ENCODE peak calls at places on chromosomes 2 and 18, in seven cellular contexts. One of them, this sample, is unnamed.

GRCh38 chr2:85445316-85446295 is 27.1 kb downstream of the SH2D6 start:
- DNase-seq in NCI-H2171: peak; percentile 28
- DNase-seq in stimulated activated CD8-positive, alpha-beta memory T cell treated with anti-CD3 and anti-CD28 coated beads, Interleukin-15, amount 100 ng/mL, for 48 hours: no peak
- DNase-seq in activated T-cell treated with anti-CD3 and anti-CD28 coated beads, Interleukin-2, amount 50 U/mL, for 4 hours: no peak
- DNase-seq in cerebellum: no peak
- DNase-seq in endothelial cell: no peak
- DNase-seq in kidney tubule cell: peak; percentile 48
- DNase-seq in this sample: no peak

GRCh38 chr2:58521803-58522602 is 280.9 kb upstream of the FANCL start:
- DNase-seq in NCI-H2171: peak; percentile 35
- DNase-seq in stimulated activated CD8-positive, alpha-beta memory T cell treated with anti-CD3 and anti-CD28 coated beads, Interleukin-15, amount 100 ng/mL, for 48 hours: no peak
- DNase-seq in activated T-cell treated with anti-CD3 and anti-CD28 coated beads, Interleukin-2, amount 50 U/mL, for 4 hours: no peak
- DNase-seq in cerebellum: no peak
- DNase-seq in endothelial cell: no peak
- DNase-seq in kidney tubule cell: peak; percentile 9
- DNase-seq in this sample: no peak

GRCh38 chr2:14804912-14805311 is 172.4 kb downstream of the LRATD1 start:
- DNase-seq in NCI-H2171: no peak
- DNase-seq in stimulated activated CD8-positive, alpha-beta memory T cell treated with anti-CD3 and anti-CD28 coated beads, Interleukin-15, amount 100 ng/mL, for 48 hours: no peak
- DNase-seq in activated T-cell treated with anti-CD3 and anti-CD28 coated beads, Interleukin-2, amount 50 U/mL, for 4 hours: no peak
- DNase-seq in cerebellum: no peak
- DNase-seq in endothelial cell: no peak
- DNase-seq in kidney tubule cell: no peak
- DNase-seq in this sample: no peak

GRCh38 chr2:3179208-3179607 is 198.4 kb downstream of the EIPR1 start:
- DNase-seq in NCI-H2171: no peak
- DNase-seq in stimulated activated CD8-positive, alpha-beta memory T cell treated with anti-CD3 and anti-CD28 coated beads, Interleukin-15, amount 100 ng/mL, for 48 hours: no peak
- DNase-seq in activated T-cell treated with anti-CD3 and anti-CD28 coated beads, Interleukin-2, amount 50 U/mL, for 4 hours: no peak
- DNase-seq in cerebellum: no peak
- DNase-seq in endothelial cell: peak; percentile 43
- DNase-seq in kidney tubule cell: no peak
- DNase-seq in this sample: no peak

GRCh38 chr2:38959938-38960608 is 70.4 kb downstream of the ARHGEF33 start:
- DNase-seq in NCI-H2171: no peak
- DNase-seq in stimulated activated CD8-positive, alpha-beta memory T cell treated with anti-CD3 and anti-CD28 coated beads, Interleukin-15, amount 100 ng/mL, for 48 hours: peak; percentile 65
- DNase-seq in activated T-cell treated with anti-CD3 and anti-CD28 coated beads, Interleukin-2, amount 50 U/mL, for 4 hours: peak; percentile 52
- DNase-seq in cerebellum: peak; percentile 43
- DNase-seq in endothelial cell: peak; percentile 74
- DNase-seq in kidney tubule cell: peak; percentile 82
- DNase-seq in this sample: peak; percentile 23

GRCh38 chr2:121489284-121489683 is 41.4 kb upstream of the RNU4ATAC start:
- DNase-seq in NCI-H2171: no peak
- DNase-seq in stimulated activated CD8-positive, alpha-beta memory T cell treated with anti-CD3 and anti-CD28 coated beads, Interleukin-15, amount 100 ng/mL, for 48 hours: no peak
- DNase-seq in activated T-cell treated with anti-CD3 and anti-CD28 coated beads, Interleukin-2, amount 50 U/mL, for 4 hours: no peak
- DNase-seq in cerebellum: peak; percentile 87
- DNase-seq in endothelial cell: no peak
- DNase-seq in kidney tubule cell: peak; percentile 30
- DNase-seq in this sample: no peak

GRCh38 chr2:58878778-58879177 is 637.7 kb upstream of the FANCL start:
- DNase-seq in NCI-H2171: no peak
- DNase-seq in stimulated activated CD8-positive, alpha-beta memory T cell treated with anti-CD3 and anti-CD28 coated beads, Interleukin-15, amount 100 ng/mL, for 48 hours: no peak
- DNase-seq in activated T-cell treated with anti-CD3 and anti-CD28 coated beads, Interleukin-2, amount 50 U/mL, for 4 hours: no peak
- DNase-seq in cerebellum: no peak
- DNase-seq in endothelial cell: no peak
- DNase-seq in kidney tubule cell: no peak
- DNase-seq in this sample: no peak

GRCh38 chr2:121816797-121817196 is 61.3 kb downstream of the TSN start:
- DNase-seq in NCI-H2171: no peak
- DNase-seq in stimulated activated CD8-positive, alpha-beta memory T cell treated with anti-CD3 and anti-CD28 coated beads, Interleukin-15, amount 100 ng/mL, for 48 hours: no peak
- DNase-seq in activated T-cell treated with anti-CD3 and anti-CD28 coated beads, Interleukin-2, amount 50 U/mL, for 4 hours: no peak
- DNase-seq in cerebellum: no peak
- DNase-seq in endothelial cell: no peak
- DNase-seq in kidney tubule cell: no peak
- DNase-seq in this sample: no peak

GRCh38 chr2:157748371-157749132 is 119.9 kb upstream of the ACVR1C start:
- DNase-seq in NCI-H2171: no peak
- DNase-seq in stimulated activated CD8-positive, alpha-beta memory T cell treated with anti-CD3 and anti-CD28 coated beads, Interleukin-15, amount 100 ng/mL, for 48 hours: no peak
- DNase-seq in activated T-cell treated with anti-CD3 and anti-CD28 coated beads, Interleukin-2, amount 50 U/mL, for 4 hours: no peak
- DNase-seq in cerebellum: no peak
- DNase-seq in endothelial cell: no peak
- DNase-seq in kidney tubule cell: no peak
- DNase-seq in this sample: no peak

GRCh38 chr2:86621290-86621943 is 2.2 kb downstream of the RNF103 start:
- DNase-seq in NCI-H2171: no peak
- DNase-seq in stimulated activated CD8-positive, alpha-beta memory T cell treated with anti-CD3 and anti-CD28 coated beads, Interleukin-15, amount 100 ng/mL, for 48 hours: no peak
- DNase-seq in activated T-cell treated with anti-CD3 and anti-CD28 coated beads, Interleukin-2, amount 50 U/mL, for 4 hours: no peak
- DNase-seq in cerebellum: no peak
- DNase-seq in endothelial cell: no peak
- DNase-seq in kidney tubule cell: no peak
- DNase-seq in this sample: no peak

GRCh38 chr2:157839162-157839801 is 36.8 kb downstream of the ACVR1 start:
- DNase-seq in NCI-H2171: peak; percentile 91
- DNase-seq in stimulated activated CD8-positive, alpha-beta memory T cell treated with anti-CD3 and anti-CD28 coated beads, Interleukin-15, amount 100 ng/mL, for 48 hours: no peak
- DNase-seq in activated T-cell treated with anti-CD3 and anti-CD28 coated beads, Interleukin-2, amount 50 U/mL, for 4 hours: no peak
- DNase-seq in cerebellum: no peak
- DNase-seq in endothelial cell: peak; percentile 17
- DNase-seq in kidney tubule cell: peak; percentile 25
- DNase-seq in this sample: peak; percentile 36

GRCh38 chr18:13629841-13630747 is 96.3 kb downstream of the FAM210A start:
- DNase-seq in NCI-H2171: peak; percentile 65
- DNase-seq in stimulated activated CD8-positive, alpha-beta memory T cell treated with anti-CD3 and anti-CD28 coated beads, Interleukin-15, amount 100 ng/mL, for 48 hours: peak; percentile 45
- DNase-seq in activated T-cell treated with anti-CD3 and anti-CD28 coated beads, Interleukin-2, amount 50 U/mL, for 4 hours: peak; percentile 41
- DNase-seq in cerebellum: peak; percentile 88
- DNase-seq in endothelial cell: peak; percentile 59
- DNase-seq in kidney tubule cell: peak; percentile 65
- DNase-seq in this sample: peak; percentile 48

GRCh38 chr18:72863754-72864153 is 4.0 kb downstream of the NETO1 start:
- DNase-seq in NCI-H2171: no peak
- DNase-seq in stimulated activated CD8-positive, alpha-beta memory T cell treated with anti-CD3 and anti-CD28 coated beads, Interleukin-15, amount 100 ng/mL, for 48 hours: no peak
- DNase-seq in activated T-cell treated with anti-CD3 and anti-CD28 coated beads, Interleukin-2, amount 50 U/mL, for 4 hours: no peak
- DNase-seq in cerebellum: no peak
- DNase-seq in endothelial cell: no peak
- DNase-seq in kidney tubule cell: no peak
- DNase-seq in this sample: no peak

GRCh38 chr2:217756375-217757107 is 246.3 kb downstream of the TNS1 start:
- DNase-seq in NCI-H2171: no peak
- DNase-seq in stimulated activated CD8-positive, alpha-beta memory T cell treated with anti-CD3 and anti-CD28 coated beads, Interleukin-15, amount 100 ng/mL, for 48 hours: peak; percentile 59
- DNase-seq in activated T-cell treated with anti-CD3 and anti-CD28 coated beads, Interleukin-2, amount 50 U/mL, for 4 hours: peak; percentile 69
- DNase-seq in cerebellum: peak; percentile 53
- DNase-seq in endothelial cell: peak; percentile 93
- DNase-seq in kidney tubule cell: peak; percentile 49
- DNase-seq in this sample: peak; percentile 96

GRCh38 chr2:156635646-156636045 is 199.5 kb downstream of the GPD2 start:
- DNase-seq in NCI-H2171: no peak
- DNase-seq in stimulated activated CD8-positive, alpha-beta memory T cell treated with anti-CD3 and anti-CD28 coated beads, Interleukin-15, amount 100 ng/mL, for 48 hours: no peak
- DNase-seq in activated T-cell treated with anti-CD3 and anti-CD28 coated beads, Interleukin-2, amount 50 U/mL, for 4 hours: no peak
- DNase-seq in cerebellum: no peak
- DNase-seq in endothelial cell: no peak
- DNase-seq in kidney tubule cell: no peak
- DNase-seq in this sample: no peak

GRCh38 chr2:31987454-31987853 is 23.4 kb downstream of the MEMO1 start:
- DNase-seq in NCI-H2171: no peak
- DNase-seq in stimulated activated CD8-positive, alpha-beta memory T cell treated with anti-CD3 and anti-CD28 coated beads, Interleukin-15, amount 100 ng/mL, for 48 hours: no peak
- DNase-seq in activated T-cell treated with anti-CD3 and anti-CD28 coated beads, Interleukin-2, amount 50 U/mL, for 4 hours: no peak
- DNase-seq in cerebellum: no peak
- DNase-seq in endothelial cell: no peak
- DNase-seq in kidney tubule cell: peak; percentile 66
- DNase-seq in this sample: no peak

GRCh38 chr2:230423851-230424458 is 8.0 kb downstream of the SP100 start:
- DNase-seq in NCI-H2171: no peak
- DNase-seq in stimulated activated CD8-positive, alpha-beta memory T cell treated with anti-CD3 and anti-CD28 coated beads, Interleukin-15, amount 100 ng/mL, for 48 hours: no peak
- DNase-seq in activated T-cell treated with anti-CD3 and anti-CD28 coated beads, Interleukin-2, amount 50 U/mL, for 4 hours: no peak
- DNase-seq in cerebellum: no peak
- DNase-seq in endothelial cell: no peak
- DNase-seq in kidney tubule cell: peak; percentile 38
- DNase-seq in this sample: no peak

GRCh38 chr2:94759211-94759610 is 112.0 kb upstream of the TEKT4 start:
- DNase-seq in NCI-H2171: no peak
- DNase-seq in stimulated activated CD8-positive, alpha-beta memory T cell treated with anti-CD3 and anti-CD28 coated beads, Interleukin-15, amount 100 ng/mL, for 48 hours: no peak
- DNase-seq in activated T-cell treated with anti-CD3 and anti-CD28 coated beads, Interleukin-2, amount 50 U/mL, for 4 hours: no peak
- DNase-seq in cerebellum: no peak
- DNase-seq in endothelial cell: peak; percentile 72
- DNase-seq in kidney tubule cell: peak; percentile 33
- DNase-seq in this sample: no peak

GRCh38 chr2:5070257-5070656 is 621.9 kb upstream of the SOX11 start:
- DNase-seq in NCI-H2171: no peak
- DNase-seq in stimulated activated CD8-positive, alpha-beta memory T cell treated with anti-CD3 and anti-CD28 coated beads, Interleukin-15, amount 100 ng/mL, for 48 hours: no peak
- DNase-seq in activated T-cell treated with anti-CD3 and anti-CD28 coated beads, Interleukin-2, amount 50 U/mL, for 4 hours: no peak
- DNase-seq in cerebellum: no peak
- DNase-seq in endothelial cell: no peak
- DNase-seq in kidney tubule cell: peak; percentile 63
- DNase-seq in this sample: no peak

GRCh38 chr2:9228088-9228751 is 21.6 kb downstream of the ASAP2 start:
- DNase-seq in NCI-H2171: no peak
- DNase-seq in stimulated activated CD8-positive, alpha-beta memory T cell treated with anti-CD3 and anti-CD28 coated beads, Interleukin-15, amount 100 ng/mL, for 48 hours: no peak
- DNase-seq in activated T-cell treated with anti-CD3 and anti-CD28 coated beads, Interleukin-2, amount 50 U/mL, for 4 hours: no peak
- DNase-seq in cerebellum: no peak
- DNase-seq in endothelial cell: no peak
- DNase-seq in kidney tubule cell: peak; percentile 53
- DNase-seq in this sample: no peak

GRCh38 chr2:79511320-79511951 is 1.4 kb upstream of the CTNNA2 start:
- DNase-seq in NCI-H2171: no peak
- DNase-seq in stimulated activated CD8-positive, alpha-beta memory T cell treated with anti-CD3 and anti-CD28 coated beads, Interleukin-15, amount 100 ng/mL, for 48 hours: no peak
- DNase-seq in activated T-cell treated with anti-CD3 and anti-CD28 coated beads, Interleukin-2, amount 50 U/mL, for 4 hours: no peak
- DNase-seq in cerebellum: no peak
- DNase-seq in endothelial cell: peak; percentile 70
- DNase-seq in kidney tubule cell: peak; percentile 53
- DNase-seq in this sample: peak; percentile 68

GRCh38 chr2:53379547-53379946 is 388.1 kb upstream of the CHAC2 start:
- DNase-seq in NCI-H2171: no peak
- DNase-seq in stimulated activated CD8-positive, alpha-beta memory T cell treated with anti-CD3 and anti-CD28 coated beads, Interleukin-15, amount 100 ng/mL, for 48 hours: no peak
- DNase-seq in activated T-cell treated with anti-CD3 and anti-CD28 coated beads, Interleukin-2, amount 50 U/mL, for 4 hours: no peak
- DNase-seq in cerebellum: no peak
- DNase-seq in endothelial cell: no peak
- DNase-seq in kidney tubule cell: no peak
- DNase-seq in this sample: no peak

GRCh38 chr2:96341641-96342040 is 6.1 kb downstream of the NCAPH start:
- DNase-seq in NCI-H2171: no peak
- DNase-seq in stimulated activated CD8-positive, alpha-beta memory T cell treated with anti-CD3 and anti-CD28 coated beads, Interleukin-15, amount 100 ng/mL, for 48 hours: no peak
- DNase-seq in activated T-cell treated with anti-CD3 and anti-CD28 coated beads, Interleukin-2, amount 50 U/mL, for 4 hours: no peak
- DNase-seq in cerebellum: no peak
- DNase-seq in endothelial cell: no peak
- DNase-seq in kidney tubule cell: no peak
- DNase-seq in this sample: no peak

GRCh38 chr2:161165266-161165665 is 5.0 kb downstream of the TANK start:
- DNase-seq in NCI-H2171: no peak
- DNase-seq in stimulated activated CD8-positive, alpha-beta memory T cell treated with anti-CD3 and anti-CD28 coated beads, Interleukin-15, amount 100 ng/mL, for 48 hours: no peak
- DNase-seq in activated T-cell treated with anti-CD3 and anti-CD28 coated beads, Interleukin-2, amount 50 U/mL, for 4 hours: no peak
- DNase-seq in cerebellum: no peak
- DNase-seq in endothelial cell: no peak
- DNase-seq in kidney tubule cell: peak; percentile 23
- DNase-seq in this sample: no peak

GRCh38 chr2:234701421-234701820 is 204.5 kb upstream of the ARL4C start:
- DNase-seq in NCI-H2171: no peak
- DNase-seq in stimulated activated CD8-positive, alpha-beta memory T cell treated with anti-CD3 and anti-CD28 coated beads, Interleukin-15, amount 100 ng/mL, for 48 hours: no peak
- DNase-seq in activated T-cell treated with anti-CD3 and anti-CD28 coated beads, Interleukin-2, amount 50 U/mL, for 4 hours: no peak
- DNase-seq in cerebellum: no peak
- DNase-seq in endothelial cell: no peak
- DNase-seq in kidney tubule cell: no peak
- DNase-seq in this sample: no peak

GRCh38 chr18:55326134-55326533 is 261.9 kb downstream of the TCF4 start:
- DNase-seq in NCI-H2171: no peak
- DNase-seq in stimulated activated CD8-positive, alpha-beta memory T cell treated with anti-CD3 and anti-CD28 coated beads, Interleukin-15, amount 100 ng/mL, for 48 hours: no peak
- DNase-seq in activated T-cell treated with anti-CD3 and anti-CD28 coated beads, Interleukin-2, amount 50 U/mL, for 4 hours: no peak
- DNase-seq in cerebellum: no peak
- DNase-seq in endothelial cell: no peak
- DNase-seq in kidney tubule cell: peak; percentile 3
- DNase-seq in this sample: no peak

This sample was measured in neural crest cell.